ENCODE peak calls at places on chromosomes 3 and 15, in nine cellular contexts. L is breast epithelium, A is lower leg skin, C is GM20000, D is dorsolateral prefrontal cortex, O is astrocyte of the cerebellum, Y is Peyer's patch, I is coronary artery, Z is AG10803. U is an unnamed sample.

GRCh38 chr3:57752307-57752706 is 3.8 kb upstream of the SLMAP start:
- DNase-seq in L (no peak), A (no peak), C (no peak), D (no peak), O (no peak), Y (no peak), I (no peak), Z (no peak), U (no peak)

GRCh38 chr3:142947352-142947751 is 16.1 kb downstream of the PAQR9 start:
- DNase-seq in L (no peak), A (no peak), C (no peak), D (no peak), O (no peak), Y (no peak), I (no peak), Z (no peak), U (no peak)

GRCh38 chr3:72724070-72724469 is 124.2 kb downstream of the SHQ1 start:
- DNase-seq in L (peak; percentile 75), A (no peak), C (no peak), D (no peak), O (no peak), Y (no peak), I (no peak), Z (no peak), U (no peak)

GRCh38 chr3:138949002-138949418 is 2.0 kb downstream of the FOXL2NB start:
- DNase-seq in L (no peak), A (peak; percentile 40), C (no peak), D (no peak), O (no peak), Y (no peak), I (peak; percentile 53), Z (no peak), U (no peak)

GRCh38 chr3:143326983-143327382 is 207.4 kb downstream of the CHST2 start:
- DNase-seq in L (no peak), A (no peak), C (no peak), D (no peak), O (no peak), Y (no peak), I (no peak), Z (no peak), U (no peak)

GRCh38 chr15:81174759-81175327 is 21.8 kb upstream of the IL16 start:
- DNase-seq in L (no peak), A (no peak), C (no peak), D (no peak), O (no peak), Y (no peak), I (no peak), Z (no peak), U (no peak)

GRCh38 chr15:91881551-91882297 is 28.2 kb downstream of the SLCO3A1 start:
- DNase-seq in L (no peak), A (no peak), C (no peak), D (no peak), O (no peak), Y (no peak), I (no peak), Z (no peak), U (no peak)

GRCh38 chr15:58475573-58476524 is 44.1 kb downstream of the LIPC start:
- DNase-seq in L (no peak), A (no peak), C (no peak), D (peak; percentile 18), O (peak; percentile 77), Y (no peak), I (no peak), Z (peak; percentile 97), U (no peak)

GRCh38 chr3:141840737-141841544 is 35.5 kb upstream of the ATP1B3 start:
- DNase-seq in L (no peak), A (no peak), C (no peak), D (no peak), O (peak; percentile 73), Y (no peak), I (no peak), Z (no peak), U (no peak)

GRCh38 chr15:67820992-67821783 is 4.1 kb upstream of the SKOR1 start:
- DNase-seq in L (no peak), A (no peak), C (peak; percentile 81), D (no peak), O (no peak), Y (peak; percentile 57), I (no peak), Z (peak; percentile 29), U (no peak)

GRCh38 chr15:66654718-66655375 is 47.2 kb upstream of the SMAD6 start:
- DNase-seq in L (no peak), A (no peak), C (no peak), D (no peak), O (no peak), Y (no peak), I (no peak), Z (no peak), U (no peak)

GRCh38 chr3:172655388-172655787 is 55.5 kb downstream of the NCEH1 start:
- DNase-seq in L (no peak), A (no peak), C (no peak), D (no peak), O (no peak), Y (no peak), I (no peak), Z (no peak), U (no peak)

GRCh38 chr15:40471105-40471777 is 457 bp downstream of the CHST14 start:
- DNase-seq in L (no peak), A (no peak), C (peak; percentile 59), D (no peak), O (no peak), Y (no peak), I (no peak), Z (peak; percentile 2), U (no peak)

GRCh38 chr15:25862087-25862468 is 1.0 kb downstream of the ATP10A start:
- DNase-seq in L (no peak), A (no peak), C (no peak), D (no peak), O (no peak), Y (no peak), I (no peak), Z (peak; percentile 39), U (no peak)

GRCh38 chr15:77734306-77734705 is 101.6 kb upstream of the LINGO1 start:
- DNase-seq in L (no peak), A (no peak), C (no peak), D (no peak), O (no peak), Y (no peak), I (no peak), Z (no peak), U (no peak)

GRCh38 chr3:129663045-129663446 is 56.6 kb upstream of the PLXND1 start:
- DNase-seq in L (peak; percentile 57), A (no peak), C (no peak), D (no peak), O (no peak), Y (no peak), I (no peak), Z (peak; percentile 54), U (no peak)

GRCh38 chr3:131047582-131047981 is 20.9 kb downstream of the NEK11 start:
- DNase-seq in L (no peak), A (no peak), C (no peak), D (no peak), O (no peak), Y (no peak), I (no peak), Z (no peak), U (no peak)

GRCh38 chr3:131048030-131048429 is 21.4 kb downstream of the NEK11 start:
- DNase-seq in L (no peak), A (no peak), C (no peak), D (no peak), O (no peak), Y (no peak), I (no peak), Z (no peak), U (no peak)

DNA sequence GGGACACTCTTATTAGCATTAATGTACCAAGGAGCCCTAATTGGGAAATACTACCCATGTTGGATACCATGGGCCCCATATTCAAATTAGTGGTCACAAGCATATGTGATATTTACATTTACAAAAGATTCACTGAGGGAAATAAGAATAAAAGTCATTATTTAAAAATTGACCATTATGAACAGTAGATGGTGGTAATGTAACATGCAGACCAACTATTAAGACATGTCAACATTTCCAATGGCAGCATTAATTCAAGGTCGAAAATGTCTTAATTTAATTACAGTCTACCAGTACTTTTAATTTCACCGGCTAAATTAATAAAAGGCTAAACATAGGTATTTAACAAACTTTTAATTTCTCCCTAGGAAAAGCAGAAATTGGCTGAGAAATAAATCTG is 26.3 kb downstream of the NEK11 start:
- DNase-seq in L (no peak), A (no peak), C (no peak), D (no peak), O (peak; percentile 23), Y (no peak), I (no peak), Z (peak; percentile 11), U (no peak)
- TF ChIP-seq CTCF in L (no peak), A (no peak), C (no peak), D (peak; percentile 48), O (peak; percentile 34), Y (no peak), I (no peak), Z (peak; percentile 40), U (no peak)

GRCh38 chr3:101674518-101674917 is 2.4 kb downstream of the ZBTB11 start:
- DNase-seq in L (no peak), A (no peak), C (no peak), D (no peak), O (no peak), Y (no peak), I (no peak), Z (no peak), U (no peak)

GRCh38 chr3:101673953-101674352 is 3.0 kb downstream of the ZBTB11 start:
- DNase-seq in L (no peak), A (no peak), C (no peak), D (no peak), O (no peak), Y (no peak), I (no peak), Z (no peak), U (no peak)

GRCh38 chr3:101676765-101677435 is at the start of gene ZBTB11:
- DNase-seq in L (peak; percentile 100), A (peak; percentile 100), C (peak; percentile 95), D (peak; percentile 99), O (peak; percentile 100), Y (peak; percentile 100), I (peak; percentile 100), Z (peak; percentile 100), U (peak; percentile 99)

GRCh38 chr3:101676219-101676764 is 640 bp downstream of the ZBTB11 start:
- DNase-seq in L (peak; percentile 89), A (peak; percentile 98), C (peak; percentile 94), D (peak; percentile 81), O (peak; percentile 88), Y (peak; percentile 97), I (peak; percentile 96), Z (peak; percentile 95), U (peak; percentile 61)

GRCh38 chr3:101675709-101676218 is 1.2 kb downstream of the ZBTB11 start:
- DNase-seq in L (no peak), A (no peak), C (no peak), D (no peak), O (no peak), Y (no peak), I (no peak), Z (no peak), U (no peak)
- TF ChIP-seq CTCF in L (no peak), A (no peak), C (no peak), D (no peak), O (no peak), Y (peak; percentile 1), I (no peak), Z (no peak), U (no peak)

GRCh38 chr3:2921903-2922302 is 188.3 kb downstream of the IL5RA start:
- DNase-seq in L (no peak), A (no peak), C (peak; percentile 49), D (no peak), O (peak; percentile 2), Y (no peak), I (no peak), Z (no peak), U (no peak)
- TF ChIP-seq CTCF in L (no peak), A (no peak), C (peak; percentile 32), D (peak; percentile 28), O (peak; percentile 14), Y (peak; percentile 28), I (no peak), Z (no peak), U (no peak)

GRCh38 chr3:67529337-67529736 is 125.1 kb downstream of the SUCLG2 start:
- DNase-seq in L (no peak), A (no peak), C (no peak), D (no peak), O (no peak), Y (no peak), I (no peak), Z (no peak), U (no peak)
- TF ChIP-seq CTCF in L (no peak), A (no peak), C (no peak), D (no peak), O (no peak), Y (no peak), I (no peak), Z (no peak), U (no peak)